ENCODE peak calls at places on chromosomes 4 and X, in seven cellular contexts. H, B, X, U, V, Q and O are unnamed samples.
A peak's percentile ranks its signal among the peaks of the same experiment; 100 is the strongest.

GRCh38 chr4:52822583-52823477 is 39.3 kb upstream of the RASL11B start:
- DNase-seq in H (peak; percentile 67), B (no peak), X (peak; percentile 98), U (no peak), V (peak; percentile 91), Q (peak; percentile 98), O (no peak)

GRCh38 chr4:176838611-176839411 is 46.1 kb upstream of the VEGFC start:
- DNase-seq in H (peak; percentile 68), B (no peak), X (peak; percentile 64), U (no peak), V (peak; percentile 40), Q (peak; percentile 97), O (no peak)

GRCh38 chr4:104591505-104591904 is 96.8 kb upstream of the CXXC4 start:
- DNase-seq in H (no peak), B (no peak), X (peak; percentile 29), U (no peak), V (no peak), Q (no peak), O (no peak)

GRCh38 chr4:26183017-26183416 is 137.8 kb upstream of the RBPJ start:
- DNase-seq in H (no peak), B (no peak), X (peak; percentile 57), U (no peak), V (peak; percentile 44), Q (peak; percentile 68), O (no peak)

GRCh38 chrX:37347420-37347819 is 1.7 kb upstream of the PRRG1 start:
- DNase-seq in H (peak; percentile 15), B (no peak), X (peak; percentile 55), U (no peak), V (peak; percentile 92), Q (peak; percentile 46), O (no peak)

GRCh38 chr4:169068423-169068822 is 58.4 kb upstream of the CBR4 start:
- DNase-seq in H (no peak), B (no peak), X (no peak), U (no peak), V (no peak), Q (no peak), O (peak; percentile 28)

GRCh38 chr4:101370663-101371210 is 23.4 kb upstream of the PPP3CA start:
- DNase-seq in H (no peak), B (no peak), X (no peak), U (no peak), V (no peak), Q (no peak), O (no peak)

GRCh38 chr4:6230827-6231662 is 30.7 kb upstream of the JAKMIP1 start:
- DNase-seq in H (no peak), B (no peak), X (no peak), U (no peak), V (no peak), Q (no peak), O (no peak)

GRCh38 chr4:13294961-13295605 is 189.1 kb downstream of the RAB28 start:
- DNase-seq in H (no peak), B (no peak), X (no peak), U (no peak), V (no peak), Q (peak; percentile 8), O (no peak)

GRCh38 chr4:3802571-3803474 is 36.6 kb downstream of the ADRA2C start:
- DNase-seq in H (no peak), B (no peak), X (no peak), U (no peak), V (no peak), Q (no peak), O (no peak)

GRCh38 chr4:3803946-3804345 is 37.8 kb downstream of the ADRA2C start:
- DNase-seq in H (no peak), B (no peak), X (no peak), U (no peak), V (no peak), Q (no peak), O (no peak)

GRCh38 chr4:3805731-3806130 is 39.5 kb downstream of the ADRA2C start:
- DNase-seq in H (no peak), B (no peak), X (no peak), U (no peak), V (no peak), Q (no peak), O (no peak)

GRCh38 chr4:3803475-3803847 is 37.3 kb downstream of the ADRA2C start:
- DNase-seq in H (no peak), B (no peak), X (no peak), U (no peak), V (no peak), Q (no peak), O (no peak)

DNA sequence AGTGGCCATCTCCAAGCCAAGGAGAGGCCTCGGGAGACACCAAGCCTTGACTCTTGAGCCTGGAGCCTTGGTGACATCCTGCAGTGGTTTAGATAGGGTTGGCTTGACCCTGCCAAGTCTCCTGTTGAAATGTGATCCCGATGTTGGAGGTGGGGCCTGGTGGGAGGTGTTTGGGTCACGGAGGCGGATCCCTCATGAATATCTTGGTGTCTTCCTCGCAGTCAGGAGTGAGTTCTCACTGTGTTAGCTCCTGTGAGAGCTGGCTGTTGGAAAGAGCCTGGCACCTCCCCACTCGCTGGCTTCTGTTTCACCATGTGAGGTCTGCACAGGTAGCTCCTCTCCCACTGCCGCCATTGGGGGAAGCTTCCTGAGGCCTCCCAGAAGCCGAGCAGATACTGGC is 38.8 kb downstream of the ADRA2C start:
- DNase-seq in H (no peak), B (no peak), X (no peak), U (no peak), V (no peak), Q (no peak), O (no peak)
- TF ChIP-seq CTCF in H (no peak), B (no peak), X (no peak), U (no peak), V (no peak), Q (no peak), O (no peak)

DNA sequence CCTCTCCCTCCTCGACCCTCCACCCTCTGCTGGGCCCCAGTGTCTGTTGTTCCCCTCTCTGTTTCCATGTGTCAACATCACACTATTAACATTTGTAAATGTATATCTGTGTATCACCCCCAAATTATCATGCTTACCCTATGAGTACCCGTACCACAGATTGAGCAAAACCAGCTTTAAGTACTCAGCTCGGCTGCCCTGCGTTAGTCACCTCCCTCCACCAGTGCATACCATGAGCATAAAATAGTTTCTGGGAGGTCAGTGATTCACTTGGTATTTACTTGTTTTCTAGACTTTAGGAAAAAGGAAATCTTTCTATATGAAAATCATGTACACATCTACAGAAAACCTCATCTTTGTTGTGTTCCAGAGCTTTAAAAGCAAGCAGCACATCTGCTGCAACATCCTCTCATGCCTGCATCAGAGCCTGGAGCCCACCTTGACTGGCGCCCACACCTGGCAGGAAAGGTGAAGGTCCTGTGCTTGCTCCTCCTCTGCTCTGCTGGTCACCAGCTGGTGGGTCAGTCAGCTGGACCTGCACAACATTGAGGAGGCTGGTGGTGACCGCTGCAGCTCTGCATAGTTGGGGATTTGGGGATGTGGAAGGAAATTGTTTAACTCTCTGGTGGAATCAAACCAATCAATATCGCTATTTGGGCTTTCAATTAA is 214.4 kb upstream of the KLF3 start:
- DNase-seq in H (no peak), B (no peak), X (no peak), U (no peak), V (peak; percentile 7), Q (peak; percentile 7), O (no peak)
- TF ChIP-seq CTCF in H (no peak), B (no peak), X (no peak), U (peak; percentile 7), V (no peak), Q (no peak), O (no peak)

DNA sequence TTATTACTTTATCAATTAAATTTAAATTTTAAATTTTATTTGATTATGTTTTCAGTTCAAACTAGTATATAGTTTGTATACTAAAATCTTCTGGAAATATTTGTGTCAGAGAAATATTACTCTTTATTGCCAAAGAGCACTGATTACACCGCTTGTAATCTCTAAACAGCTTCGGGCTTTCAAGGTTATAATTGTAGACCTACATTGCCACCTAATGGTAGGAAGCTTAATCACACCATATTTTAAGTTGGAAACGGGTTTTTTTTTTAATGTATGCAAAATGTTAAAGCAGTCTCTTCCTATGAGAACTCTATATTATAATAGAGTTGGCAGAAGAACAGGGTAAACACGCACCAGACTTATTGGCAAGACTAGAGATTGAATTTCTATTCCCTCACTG is 19.4 kb upstream of the NFXL1 start:
- DNase-seq in H (peak; percentile 57), B (no peak), X (peak; percentile 76), U (peak; percentile 44), V (peak; percentile 79), Q (peak; percentile 59), O (no peak)
- TF ChIP-seq CTCF in H (peak; percentile 45), B (peak; percentile 62), X (peak; percentile 55), U (peak; percentile 60), V (peak; percentile 51), Q (peak; percentile 61), O (peak; percentile 45)

DNA sequence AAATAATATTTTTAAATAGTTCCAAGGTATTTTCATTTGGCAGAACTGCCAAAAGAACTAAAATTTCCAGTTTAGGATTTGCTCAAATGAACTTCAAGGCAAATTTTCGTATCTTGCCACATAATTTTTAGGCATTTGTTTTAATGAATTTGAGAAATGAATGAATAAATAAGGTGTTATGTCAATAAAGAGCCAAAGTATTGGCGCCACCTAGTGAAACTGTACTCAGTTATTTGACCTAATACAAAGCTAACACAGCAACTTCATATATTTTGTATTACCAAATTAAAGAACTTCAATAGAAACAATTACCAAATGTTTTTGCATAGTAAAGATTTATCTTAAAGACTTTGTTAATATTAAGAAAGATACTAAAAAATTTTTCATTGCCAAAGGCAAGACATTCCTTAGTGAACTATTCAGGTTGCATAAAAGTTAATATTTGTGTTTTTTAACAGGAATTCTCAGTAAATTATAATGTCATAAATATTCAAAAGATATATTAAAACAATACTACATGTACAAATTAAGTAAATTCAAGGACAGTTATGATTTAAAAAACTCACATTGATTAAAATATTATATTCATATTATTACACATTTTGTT is 50.3 kb downstream of the STPG2 start:
- DNase-seq in H (peak; percentile 37), B (no peak), X (peak; percentile 33), U (no peak), V (peak; percentile 53), Q (peak; percentile 28), O (no peak)
- TF ChIP-seq CTCF in H (peak; percentile 67), B (no peak), X (peak; percentile 59), U (peak; percentile 51), V (peak; percentile 62), Q (peak; percentile 65), O (peak; percentile 52)

GRCh38 chr4:174582463-174582862 is 60.2 kb upstream of the HPGD start:
- DNase-seq in H (no peak), B (no peak), X (no peak), U (no peak), V (no peak), Q (no peak), O (no peak)
- TF ChIP-seq CTCF in H (no peak), B (no peak), X (no peak), U (no peak), V (no peak), Q (no peak), O (no peak)

DNA sequence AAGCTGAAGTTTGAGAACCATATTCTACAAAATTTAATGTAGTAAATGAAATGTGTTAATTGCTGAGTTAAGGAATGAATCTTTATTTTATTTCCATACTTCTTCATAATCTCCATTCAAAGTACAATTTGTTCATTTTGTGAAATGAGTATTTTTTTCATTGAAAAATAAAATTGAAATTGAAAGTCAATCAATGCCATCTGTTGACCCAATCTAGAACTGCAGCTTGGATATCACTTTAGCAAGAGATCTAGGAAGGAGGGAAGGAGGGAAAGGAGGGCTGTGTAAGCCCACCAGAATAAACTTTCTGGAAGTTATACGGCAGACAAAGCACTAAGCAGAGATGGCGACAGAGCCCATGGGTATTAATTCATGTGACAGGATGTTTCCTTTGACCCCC is 128.4 kb downstream of the ZMAT1 start:
- DNase-seq in H (no peak), B (no peak), X (peak; percentile 25), U (no peak), V (peak; percentile 34), Q (peak; percentile 27), O (no peak)
- TF ChIP-seq CTCF in H (peak; percentile 50), B (no peak), X (peak; percentile 45), U (peak; percentile 30), V (peak; percentile 45), Q (peak; percentile 54), O (peak; percentile 28)